ENCODE peak calls at places on chromosomes 16 and 17, in eight cellular contexts. D is ascending aorta, O is stomach, F is WTC11, A is GM10248, Q is HL-60, N is pancreas, W is heart left ventricle. U is an unnamed sample.

GRCh38 chr17:3896108-3897099 is 3.6 kb upstream of the CAMKK1 start:
- DNase-seq in D (no peak), O (no peak), F (no peak), A (no peak), Q (no peak), N (peak; percentile 67), W (no peak), U (no peak)

GRCh38 chr17:50062323-50063243 is 6.7 kb downstream of the ITGA3 start:
- DNase-seq in D (peak; percentile 94), O (peak; percentile 85), F (no peak), A (no peak), Q (no peak), N (peak; percentile 47), W (peak; percentile 93), U (no peak)

GRCh38 chr16:82263456-82264159 is 93.6 kb upstream of the MPHOSPH6 start:
- DNase-seq in D (peak; percentile 70), O (peak; percentile 68), F (peak; percentile 63), A (peak; percentile 49), Q (peak; percentile 8), N (peak; percentile 54), W (peak; percentile 50), U (peak; percentile 69)

GRCh38 chr17:53106886-53107285 is 715.8 kb upstream of the KIF2B start:
- DNase-seq in D (no peak), O (no peak), F (no peak), A (no peak), Q (no peak), N (no peak), W (no peak), U (no peak)

GRCh38 chr17:72943826-72944689 is 148.4 kb downstream of the SLC39A11 start:
- DNase-seq in D (no peak), O (no peak), F (no peak), A (no peak), Q (no peak), N (no peak), W (no peak), U (no peak)

GRCh38 chr16:89607937-89608740 is 5.3 kb upstream of the DPEP1 start:
- DNase-seq in D (no peak), O (no peak), F (no peak), A (no peak), Q (no peak), N (no peak), W (no peak), U (no peak)

GRCh38 chr17:48636177-48637018 is 10.2 kb upstream of the HOXB9 start:
- DNase-seq in D (peak; percentile 82), O (peak; percentile 48), F (peak; percentile 99), A (peak; percentile 82), Q (peak; percentile 37), N (peak; percentile 60), W (peak; percentile 58), U (peak; percentile 87)

GRCh38 chr17:66807182-66807581 is 27.7 kb upstream of the CACNG5 start:
- DNase-seq in D (no peak), O (peak; percentile 56), F (no peak), A (no peak), Q (no peak), N (peak; percentile 78), W (no peak), U (no peak)

GRCh38 chr16:70694088-70694487 is 8.2 kb upstream of the MTSS2 start:
- DNase-seq in D (no peak), O (no peak), F (peak; percentile 51), A (no peak), Q (no peak), N (no peak), W (no peak), U (no peak)

GRCh38 chr16:70696368-70696767 is 10.5 kb upstream of the MTSS2 start:
- DNase-seq in D (no peak), O (no peak), F (no peak), A (no peak), Q (no peak), N (no peak), W (no peak), U (no peak)

GRCh38 chr16:70694517-70695218 is 8.8 kb upstream of the MTSS2 start:
- DNase-seq in D (no peak), O (no peak), F (no peak), A (no peak), Q (no peak), N (no peak), W (peak; percentile 64), U (no peak)

GRCh38 chr16:70696952-70697600 is 11.2 kb upstream of the MTSS2 start:
- DNase-seq in D (no peak), O (peak; percentile 64), F (no peak), A (no peak), Q (peak; percentile 69), N (no peak), W (no peak), U (no peak)

DNA sequence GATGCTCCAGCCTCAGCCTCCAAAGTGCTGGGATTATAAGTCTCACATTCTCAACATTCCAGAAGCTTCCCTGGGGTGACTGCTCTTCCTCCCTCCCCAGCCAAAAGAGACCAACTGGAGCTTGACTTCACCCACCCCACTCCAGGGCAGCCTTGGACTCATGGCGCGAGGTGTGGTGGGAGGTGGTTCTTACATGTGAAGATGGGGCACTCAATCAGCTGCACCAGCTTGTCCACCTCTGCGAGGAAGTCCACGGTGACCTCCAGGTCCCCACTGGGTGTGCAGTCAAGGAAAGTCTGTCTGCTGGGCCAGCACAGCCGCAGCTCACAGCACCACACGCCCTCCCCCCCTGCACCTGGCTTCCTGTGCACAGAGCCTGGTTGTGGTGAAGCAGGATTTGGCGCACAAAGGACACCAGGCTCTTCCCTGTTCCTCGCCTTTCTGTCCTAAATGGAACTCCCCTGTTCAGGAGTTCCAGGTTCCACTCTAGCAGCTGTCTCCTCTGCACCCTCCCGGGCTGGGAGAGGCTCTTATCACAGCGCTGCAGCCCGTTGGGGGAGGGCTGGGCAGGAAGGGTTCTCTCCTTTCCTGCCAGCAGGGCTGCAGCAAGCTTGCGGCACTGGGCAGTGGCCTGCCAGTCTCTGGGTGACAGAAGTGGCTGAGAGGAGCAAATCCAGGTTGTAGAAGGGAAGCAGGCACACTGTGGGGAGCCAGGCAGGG is 9.7 kb upstream of the MTSS2 start:
- DNase-seq in D (no peak), O (peak; percentile 73), F (no peak), A (no peak), Q (no peak), N (no peak), W (peak; percentile 89), U (no peak)
- TF ChIP-seq CTCF in D (no peak), O (no peak), F (no peak), A (no peak), Q (no peak), N (no peak), W (peak; percentile 28), U (no peak)

GRCh38 chr16:11145173-11145820 is 110.7 kb downstream of the SOCS1 start:
- DNase-seq in D (no peak), O (no peak), F (no peak), A (no peak), Q (no peak), N (no peak), W (peak; percentile 62), U (no peak)

GRCh38 chr16:11149011-11149616 is 106.9 kb downstream of the SOCS1 start:
- DNase-seq in D (no peak), O (no peak), F (no peak), A (no peak), Q (no peak), N (no peak), W (no peak), U (no peak)

GRCh38 chr16:11145821-11146211 is 110.2 kb downstream of the SOCS1 start:
- DNase-seq in D (no peak), O (no peak), F (no peak), A (no peak), Q (no peak), N (no peak), W (no peak), U (no peak)

GRCh38 chr16:11148045-11148444 is 108.0 kb downstream of the SOCS1 start:
- DNase-seq in D (no peak), O (no peak), F (no peak), A (no peak), Q (no peak), N (no peak), W (no peak), U (no peak)

DNA sequence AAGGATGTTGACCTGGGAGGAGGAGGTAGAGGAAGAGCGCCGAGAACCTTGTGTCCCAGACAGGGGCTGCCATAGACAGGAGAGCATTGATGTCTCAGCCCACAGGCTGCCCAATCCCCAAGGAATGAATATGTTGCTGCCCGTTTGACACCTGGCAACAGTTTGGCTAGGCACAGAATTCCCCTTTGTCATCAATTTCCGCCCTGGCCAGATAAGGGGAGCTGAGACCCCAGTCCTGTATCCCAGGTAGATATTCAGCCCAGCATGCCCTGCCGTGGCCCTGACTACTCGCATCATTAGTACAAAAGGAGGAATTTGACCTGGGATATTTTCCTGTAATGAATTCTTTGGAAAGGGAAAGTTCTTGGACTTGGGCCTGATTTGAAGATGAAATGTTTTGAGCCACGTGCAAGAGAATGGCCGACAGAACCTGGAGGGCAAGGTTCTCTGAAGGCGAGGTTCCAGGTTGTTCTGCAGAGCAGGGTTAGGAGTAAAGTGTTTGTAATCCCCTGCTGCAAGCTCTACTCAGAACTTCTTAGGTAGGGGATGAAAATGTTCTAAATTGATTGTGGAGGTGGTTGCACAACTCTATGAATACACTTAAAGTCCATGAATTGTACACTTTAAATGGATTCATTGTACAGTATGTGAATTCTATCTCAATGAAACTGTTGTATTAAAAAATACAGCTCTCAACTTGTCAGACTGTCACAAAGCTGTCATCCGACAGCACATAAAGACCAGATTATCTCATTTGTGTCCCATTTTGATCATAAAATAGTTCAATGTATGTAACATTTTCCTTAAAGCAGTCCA is 108.8 kb downstream of the SOCS1 start:
- DNase-seq in D (no peak), O (no peak), F (no peak), A (no peak), Q (no peak), N (no peak), W (no peak), U (no peak)
- TF ChIP-seq CTCF in D (no peak), O (no peak), F (no peak), A (no peak), Q (no peak), N (no peak), W (no peak), U (no peak)

GRCh38 chr16:10939649-10940206 is 2.5 kb downstream of the DEXI start:
- DNase-seq in D (no peak), O (no peak), F (no peak), A (no peak), Q (no peak), N (no peak), W (peak; percentile 18), U (no peak)
- TF ChIP-seq CTCF in D (no peak), O (no peak), F (no peak), A (no peak), Q (no peak), N (no peak), W (no peak), U (no peak)

GRCh38 chr16:54816471-54816870 is 114.2 kb upstream of the IRX5 start:
- DNase-seq in D (no peak), O (no peak), F (no peak), A (no peak), Q (no peak), N (no peak), W (no peak), U (no peak)

GRCh38 chr16:54815177-54815576 is 115.5 kb upstream of the IRX5 start:
- DNase-seq in D (no peak), O (no peak), F (no peak), A (no peak), Q (no peak), N (no peak), W (peak; percentile 52), U (no peak)

GRCh38 chr16:54817940-54818574 is 112.6 kb upstream of the IRX5 start:
- DNase-seq in D (no peak), O (no peak), F (no peak), A (no peak), Q (no peak), N (no peak), W (no peak), U (no peak)

GRCh38 chr16:54813778-54814177 is 116.9 kb upstream of the IRX5 start:
- DNase-seq in D (no peak), O (no peak), F (no peak), A (no peak), Q (no peak), N (no peak), W (no peak), U (no peak)

GRCh38 chr16:54817432-54817831 is 113.2 kb upstream of the IRX5 start:
- DNase-seq in D (no peak), O (peak; percentile 40), F (no peak), A (no peak), Q (no peak), N (no peak), W (no peak), U (no peak)
- TF ChIP-seq CTCF in D (no peak), O (peak; percentile 53), F (no peak), A (no peak), Q (no peak), N (no peak), W (peak; percentile 30), U (no peak)

U was measured in GM20000.